ENCODE peak calls at places on chromosomes 5 and 9, in eight cellular contexts. D, H, O, J, L, M, T and R are unnamed samples.

GRCh38 chr9:7273575-7273974 is 515.8 kb downstream of the KDM4C start:
- DNase-seq in M (peak), L (peak), D (peak), J (no peak), H (no peak), T (no peak), O (no peak), R (no peak)

GRCh38 chr9:92171822-92172221 is 56.6 kb upstream of the SPTLC1 start:
- DNase-seq in H (no peak), M (no peak), D (no peak), O (no peak), L (no peak), J (no peak), T (no peak), R (no peak)

GRCh38 chr9:87894998-87895625 is 12.4 kb downstream of the SPATA31E1 start:
- DNase-seq in H (no peak), O (no peak), D (no peak), J (no peak), M (no peak), L (no peak), T (no peak), R (no peak)

GRCh38 chr5:2740051-2740848 is 11.2 kb downstream of the IRX2 start:
- DNase-seq in D (no peak), M (no peak), O (peak), H (no peak), J (no peak), T (peak), L (no peak), R (no peak)

GRCh38 chr9:111036068-111036789 is 2.0 kb downstream of the LPAR1 start:
- DNase-seq in T (peak), D (peak), M (no peak), H (peak), J (peak), L (peak), O (peak), R (peak)

GRCh38 chr9:128422783-128423150 is 2.1 kb downstream of the CERCAM start:
- DNase-seq in H (no peak), M (no peak), D (no peak), O (no peak), T (no peak), J (no peak), L (no peak), R (no peak)

GRCh38 chr5:132433141-132433540 is 57.4 kb downstream of the IRF1 start:
- DNase-seq in T (no peak), H (no peak), L (no peak), D (no peak), M (no peak), O (no peak), J (no peak), R (no peak)

GRCh38 chr5:152124413-152125082 is 199.9 kb upstream of the GLRA1 start:
- DNase-seq in H (no peak), O (no peak), D (no peak), J (no peak), L (no peak), T (no peak), M (no peak), R (no peak)

GRCh38 chr5:139246394-139246793 is 47.1 kb upstream of the MATR3 start:
- DNase-seq in T (peak), M (no peak), D (no peak), H (peak), J (no peak), L (peak), O (no peak), R (no peak)

GRCh38 chr9:121217609-121218292 is 16.1 kb upstream of the RAB14 start:
- DNase-seq in J (no peak), O (no peak), L (peak), M (no peak), D (no peak), H (no peak), T (no peak), R (no peak)

GRCh38 chr5:112160652-112161391 is 258.3 kb downstream of the EPB41L4A start:
- DNase-seq in L (peak), M (peak), T (peak), O (peak), D (peak), H (peak), J (peak), R (peak)

GRCh38 chr5:158923799-158924551 is 175.7 kb downstream of the EBF1 start:
- DNase-seq in O (no peak), H (no peak), T (no peak), D (no peak), M (no peak), J (no peak), L (no peak), R (no peak)

GRCh38 chr5:35924122-35924949 is 14.1 kb downstream of the CAPSL start:
- DNase-seq in D (no peak), H (no peak), O (no peak), J (no peak), M (peak), L (peak), T (no peak), R (no peak)

GRCh38 chr9:95201201-95201600 is 116.3 kb downstream of the FANCC start:
- DNase-seq in T (no peak), M (no peak), J (no peak), L (no peak), O (no peak), D (no peak), H (no peak), R (no peak)

GRCh38 chr5:24510523-24510988 is 134.2 kb downstream of the CDH10 start:
- DNase-seq in H (no peak), D (no peak), T (no peak), J (no peak), O (no peak), L (no peak), M (no peak), R (no peak)

GRCh38 chr5:118592234-118592633 is 396.1 kb downstream of the DTWD2 start:
- DNase-seq in D (no peak), J (no peak), L (no peak), M (no peak), H (no peak), T (no peak), O (no peak), R (no peak)

GRCh38 chr5:58497956-58498942 is 7.0 kb downstream of the GAPT start:
- DNase-seq in H (no peak), O (peak), D (no peak), L (peak), M (no peak), J (peak), T (no peak), R (peak)

GRCh38 chr9:120603010-120603409 is 23.0 kb upstream of the CDK5RAP2 start:
- DNase-seq in L (no peak), M (no peak), D (no peak), O (no peak), T (no peak), J (no peak), H (no peak), R (no peak)

GRCh38 chr5:36060516-36060885 is 6.2 kb downstream of the UGT3A2 start:
- DNase-seq in H (no peak), T (no peak), O (no peak), D (no peak), L (no peak), J (peak), M (no peak), R (no peak)

GRCh38 chr9:76810377-76810957 is 46.2 kb downstream of the PCA3 start:
- DNase-seq in D (no peak), J (peak), H (no peak), O (peak), L (peak), T (no peak), M (peak), R (peak)

GRCh38 chr5:135194573-135195266 is 160.7 kb upstream of the PITX1 start:
- DNase-seq in H (no peak), J (no peak), O (no peak), L (peak), T (no peak), M (no peak), D (no peak), R (no peak)

GRCh38 chr9:2576631-2577030 is 45.0 kb upstream of the VLDLR start:
- DNase-seq in H (no peak), T (no peak), L (no peak), O (no peak), D (no peak), J (no peak), M (no peak), R (no peak)

GRCh38 chr9:123302348-123303214 is 34.2 kb upstream of the STRBP start:
- DNase-seq in O (no peak), M (no peak), T (no peak), J (no peak), L (no peak), H (no peak), D (no peak), R (no peak)

GRCh38 chr5:128644863-128645262 is 106.8 kb upstream of the FBN2 start:
- DNase-seq in T (no peak), M (peak), J (no peak), O (no peak), H (no peak), D (no peak), L (peak), R (no peak)

GRCh38 chr9:24828687-24829086 is 283.0 kb upstream of the IZUMO3 start:
- DNase-seq in M (no peak), H (no peak), D (no peak), J (no peak), T (no peak), O (no peak), L (no peak), R (no peak)

GRCh38 chr9:24832307-24832706 is 286.6 kb upstream of the IZUMO3 start:
- DNase-seq in D (no peak), M (no peak), H (no peak), J (no peak), O (no peak), L (no peak), T (no peak), R (no peak)
- TF ChIP-seq CTCF in D (no peak), M (no peak), H (no peak), J (peak), O (peak), L (peak), T (no peak), R (peak)

DNA sequence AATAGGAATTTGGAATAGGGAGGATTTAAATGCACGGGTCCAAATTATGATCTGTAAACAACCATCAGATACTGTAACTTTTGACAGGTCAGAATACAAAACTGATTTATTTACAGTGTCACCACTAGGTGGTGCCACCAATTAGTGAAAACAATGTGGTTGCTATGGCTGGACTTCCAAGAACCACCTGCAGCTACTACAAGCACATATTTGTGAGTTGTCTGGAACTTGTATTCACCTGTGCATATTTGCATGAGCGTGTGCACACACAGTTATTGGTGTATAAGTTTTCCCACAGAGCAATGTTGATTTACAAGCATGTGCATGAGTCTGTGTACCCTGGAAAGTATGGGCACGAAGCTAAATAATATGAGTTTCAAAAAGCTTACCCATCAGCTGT is 3.0 kb upstream of the HRCT1 start:
- DNase-seq in T (no peak), J (peak), D (no peak), H (no peak), L (peak), M (no peak), O (no peak), R (no peak)
- TF ChIP-seq CTCF in T (peak), J (peak), D (peak), H (peak), L (peak), M (peak), O (peak), R (peak)

DNA sequence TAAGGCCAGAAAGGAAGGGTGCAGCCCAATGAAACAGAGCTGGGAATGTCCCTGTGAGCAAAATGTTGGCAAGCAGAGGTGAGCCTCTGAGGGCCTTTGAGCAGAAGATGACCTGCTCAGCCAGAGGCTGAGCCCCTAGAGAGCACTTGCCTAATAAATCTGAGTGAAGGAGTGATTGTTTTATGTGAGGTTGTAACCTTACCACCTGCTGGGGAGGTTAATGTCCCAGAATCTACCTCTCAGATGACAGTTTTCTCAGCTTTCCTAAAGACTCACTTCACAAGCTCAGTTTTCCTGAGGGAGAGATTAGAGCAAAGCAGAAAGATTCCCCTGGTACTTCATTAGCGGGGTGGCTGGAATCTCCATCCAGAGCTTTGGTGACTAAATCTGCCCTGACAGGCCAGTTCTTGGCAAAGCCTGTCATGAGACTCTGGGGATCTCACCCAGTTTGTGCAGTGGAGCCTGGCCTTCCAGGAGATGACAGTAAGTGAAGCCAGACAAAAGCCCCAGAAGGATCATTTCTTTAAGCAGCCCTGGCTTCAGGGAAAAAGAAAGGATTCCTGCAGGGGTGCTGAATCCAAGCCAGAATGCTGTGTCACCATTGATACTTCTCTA is 48.7 kb upstream of the GALNT10 start:
- DNase-seq in M (no peak), L (no peak), J (no peak), T (no peak), O (no peak), H (no peak), D (no peak), R (no peak)
- TF ChIP-seq CTCF in M (no peak), L (no peak), J (no peak), T (no peak), O (no peak), H (no peak), D (no peak), R (no peak)

GRCh38 chr5:174916227-174916626 is 191.8 kb downstream of the MSX2 start:
- DNase-seq in D (no peak), L (no peak), J (no peak), O (no peak), T (no peak), H (no peak), M (no peak), R (no peak)
- TF ChIP-seq CTCF in D (no peak), L (no peak), J (no peak), O (no peak), T (no peak), H (no peak), M (no peak), R (no peak)